ENCODE peak calls at places on chromosome 18, in six cellular contexts. J, T, N, U, P and G are unnamed samples.

GRCh38 chr18:74480149-74480651 is 16.0 kb upstream of the CNDP2 start:
- DNase-seq in N (no peak), T (no peak), P (no peak), J (no peak), U (no peak), G (peak)

GRCh38 chr18:78681396-78681795 is 298.2 kb upstream of the SALL3 start:
- DNase-seq in J (no peak), U (no peak), P (no peak), N (no peak), T (no peak), G (no peak)

GRCh38 chr18:46148810-46149209 is 44.6 kb downstream of the HAUS1 start:
- DNase-seq in T (peak), P (peak), J (no peak), N (no peak), U (no peak), G (no peak)

GRCh38 chr18:36572135-36572856 is 256.5 kb downstream of the TPGS2 start:
- DNase-seq in J (no peak), P (no peak), U (no peak), N (no peak), T (peak), G (no peak)

GRCh38 chr18:77676901-77677300 is 427.3 kb downstream of the GALR1 start:
- DNase-seq in T (no peak), U (no peak), J (no peak), P (no peak), N (no peak), G (no peak)

GRCh38 chr18:10453261-10453884 is 1.1 kb upstream of the APCDD1 start:
- DNase-seq in P (no peak), J (no peak), N (no peak), T (no peak), U (no peak), G (no peak)

GRCh38 chr18:50312296-50313030 is 25.0 kb upstream of the CXXC1 start:
- DNase-seq in P (no peak), N (no peak), J (no peak), U (no peak), T (no peak), G (no peak)

GRCh38 chr18:12460874-12461273 is 53.1 kb downstream of the PRELID3A start:
- DNase-seq in P (no peak), N (no peak), T (no peak), U (no peak), J (no peak), G (no peak)

GRCh38 chr18:6747646-6748045 is 18.1 kb downstream of the ARHGAP28 start:
- DNase-seq in J (no peak), U (no peak), N (no peak), P (peak), T (peak), G (no peak)

GRCh38 chr18:61379827-61380226 is 46.6 kb downstream of the CDH20 start:
- DNase-seq in J (no peak), T (no peak), P (no peak), N (no peak), U (no peak), G (no peak)

GRCh38 chr18:51193621-51194287 is 3.7 kb downstream of the MEX3C start:
- DNase-seq in T (peak), J (no peak), U (no peak), N (no peak), P (no peak), G (no peak)

GRCh38 chr18:46013484-46014189 is 46.5 kb upstream of the EPG5 start:
- DNase-seq in U (no peak), T (no peak), J (no peak), N (no peak), P (no peak), G (no peak)

GRCh38 chr18:30997223-30997622 is 45.3 kb downstream of the DSC3 start:
- DNase-seq in J (no peak), T (no peak), U (no peak), P (no peak), N (no peak), G (no peak)

GRCh38 chr18:14970027-14970426 is 222.1 kb downstream of the ANKRD30B start:
- DNase-seq in J (no peak), U (no peak), P (no peak), N (no peak), T (peak), G (no peak)

GRCh38 chr18:39297225-39297624 is 1731.6 kb upstream of the CELF4 start:
- DNase-seq in P (no peak), T (no peak), N (no peak), J (no peak), U (no peak), G (no peak)

GRCh38 chr18:52353589-52353988 is 13.6 kb downstream of the DCC start:
- DNase-seq in T (no peak), U (no peak), J (no peak), N (no peak), P (no peak), G (no peak)

GRCh38 chr18:27062802-27063201 is 122.3 kb downstream of the CHST9 start:
- DNase-seq in U (no peak), J (no peak), P (no peak), N (no peak), T (peak), G (no peak)

GRCh38 chr18:54961868-54962267 is 2.6 kb upstream of the CCDC68 start:
- DNase-seq in T (no peak), U (no peak), N (no peak), P (no peak), J (no peak), G (no peak)

GRCh38 chr18:56330381-56331115 is 307.8 kb downstream of the TXNL1 start:
- DNase-seq in J (no peak), N (no peak), P (no peak), T (no peak), U (no peak), G (no peak)

GRCh38 chr18:64330161-64330560 is 181.3 kb upstream of the LINC00305 start:
- DNase-seq in J (no peak), T (peak), P (no peak), U (no peak), N (no peak), G (no peak)

GRCh38 chr18:72674710-72675109 is 130.6 kb upstream of the CBLN2 start:
- DNase-seq in N (no peak), J (no peak), T (no peak), U (no peak), P (no peak), G (no peak)

DNA sequence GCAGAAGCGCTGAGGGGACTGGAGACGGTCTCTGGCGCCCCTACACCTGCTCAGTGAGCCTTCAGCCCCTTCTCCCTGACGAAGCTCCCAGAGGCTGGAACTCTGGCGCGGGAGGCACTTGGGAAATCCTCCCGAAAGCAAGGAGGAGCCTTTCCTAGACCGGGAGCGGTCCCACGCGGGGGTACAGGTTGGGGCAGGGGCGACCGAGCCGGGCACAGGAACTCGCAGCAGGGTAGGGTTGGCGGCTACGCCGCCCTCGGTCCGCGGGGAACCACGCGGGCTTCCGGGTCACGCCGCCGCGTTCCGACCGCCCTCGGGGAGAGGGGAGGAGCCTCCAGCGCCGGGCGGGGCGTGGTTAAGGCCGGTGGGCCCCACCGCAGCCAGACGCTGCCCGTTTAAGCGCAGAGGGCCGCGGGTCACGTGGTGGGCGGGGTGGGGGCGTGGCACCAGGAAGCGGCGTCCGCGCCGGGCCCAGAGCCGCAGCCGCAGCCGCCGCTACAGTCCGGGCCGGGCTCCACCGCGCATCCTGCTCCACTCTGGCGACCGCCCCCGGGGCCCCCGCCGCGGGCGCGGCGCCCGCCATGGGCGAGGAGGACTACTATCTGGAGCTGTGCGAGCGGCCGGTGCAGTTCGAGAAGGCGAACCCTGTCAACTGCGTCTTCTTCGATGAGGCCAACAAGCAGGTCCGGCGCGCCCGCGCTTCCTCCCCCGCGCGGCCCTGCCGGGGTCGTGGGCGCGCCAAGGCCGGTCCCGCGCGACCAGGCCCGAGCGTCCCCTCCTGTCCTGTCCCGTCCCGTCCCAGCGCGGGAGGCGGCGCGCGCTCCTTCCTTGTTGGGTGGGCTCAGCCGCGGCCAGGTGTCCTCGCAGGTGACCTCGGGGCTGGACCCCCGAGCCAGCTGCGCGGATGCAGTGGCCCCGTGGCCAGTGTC is at the start of gene RMC1:
- DNase-seq in P (peak), J (peak), U (peak), T (peak), N (peak), G (peak)
- TF ChIP-seq CTCF in P (no peak), J (peak), U (peak), T (no peak), N (no peak), G (peak)

GRCh38 chr18:29361843-29362242 is 1184.9 kb upstream of the CDH2 start:
- DNase-seq in U (no peak), J (no peak), P (no peak), T (no peak), N (no peak), G (no peak)
- TF ChIP-seq CTCF in U (no peak), J (no peak), P (no peak), T (no peak), N (no peak), G (no peak)

GRCh38 chr18:29185801-29186200 is 1008.9 kb upstream of the CDH2 start:
- DNase-seq in P (no peak), J (no peak), U (no peak), N (no peak), T (no peak), G (no peak)

GRCh38 chr18:29188760-29189159 is 1011.8 kb upstream of the CDH2 start:
- DNase-seq in U (no peak), N (no peak), J (no peak), P (no peak), T (peak), G (no peak)

GRCh38 chr18:29196307-29196706 is 1019.4 kb upstream of the CDH2 start:
- DNase-seq in U (no peak), T (no peak), J (no peak), N (no peak), P (no peak), G (no peak)

GRCh38 chr18:29191263-29191662 is 1014.3 kb upstream of the CDH2 start:
- DNase-seq in U (no peak), J (no peak), N (no peak), P (no peak), T (peak), G (no peak)
- TF ChIP-seq CTCF in U (no peak), J (peak), N (no peak), P (peak), T (peak), G (peak)

DNA sequence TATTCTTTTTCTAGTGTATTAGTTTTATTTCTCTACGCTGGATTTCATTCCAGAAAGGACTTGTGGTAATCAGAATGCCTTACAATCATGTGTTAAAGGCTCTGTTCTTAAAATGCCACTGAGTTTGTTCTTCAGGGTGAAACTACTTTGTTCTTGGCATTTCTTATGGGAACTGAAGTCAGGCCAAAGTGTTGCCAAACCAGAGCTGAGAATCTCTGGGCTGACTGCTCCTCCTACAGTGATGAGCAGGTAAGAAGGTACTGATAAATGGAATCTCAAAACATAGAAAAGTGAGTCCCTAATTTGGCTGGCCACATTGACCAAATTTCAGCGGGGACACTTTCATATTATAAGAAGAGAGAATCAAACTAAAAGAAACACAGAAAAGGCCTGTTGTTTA is 55.1 kb upstream of the ZNF397 start:
- DNase-seq in P (no peak), T (peak), U (no peak), N (no peak), J (no peak), G (no peak)
- TF ChIP-seq CTCF in P (no peak), T (no peak), U (no peak), N (no peak), J (no peak), G (no peak)

DNA sequence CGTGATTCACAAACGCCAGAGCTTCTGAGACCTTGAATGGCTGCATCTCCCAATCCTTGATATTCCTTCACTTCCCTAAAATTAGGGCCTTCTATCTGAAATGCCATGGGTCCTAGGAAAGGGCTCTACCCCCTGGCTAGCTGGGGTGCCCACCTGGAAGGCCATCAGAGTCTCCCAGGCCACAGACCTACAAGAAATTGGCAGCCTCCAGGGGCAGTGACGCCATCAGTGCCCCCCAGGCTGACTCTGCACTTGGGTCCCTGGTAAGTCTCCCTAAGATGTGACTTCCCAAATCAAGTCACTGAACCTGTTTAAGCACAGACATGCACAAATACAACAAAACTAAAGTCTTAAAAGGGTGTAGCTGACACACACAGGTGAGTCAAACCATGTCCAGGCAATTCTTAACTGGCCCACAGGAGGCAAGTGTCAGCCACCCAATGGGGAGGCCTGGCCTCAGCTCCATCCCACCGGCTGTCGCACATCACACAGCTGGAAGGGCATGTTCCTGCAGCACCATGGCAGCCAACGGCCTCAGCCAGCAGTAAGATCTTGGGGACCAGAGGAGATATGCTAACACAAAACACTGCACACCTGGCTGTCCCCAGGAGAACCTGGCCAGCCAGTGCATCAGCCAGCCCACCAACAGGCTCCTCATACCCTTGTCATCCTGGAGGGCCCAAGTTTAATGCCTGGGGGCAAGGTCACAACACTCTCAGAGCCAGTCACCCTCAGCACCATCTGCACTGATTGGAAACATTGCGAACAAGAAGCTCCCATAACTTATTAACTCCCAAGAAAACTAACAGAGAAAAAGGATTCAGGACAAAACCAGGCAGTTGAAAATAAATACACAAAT is 5.2 kb downstream of the PARD6G start:
- DNase-seq in N (no peak), P (no peak), U (no peak), T (no peak), J (peak), G (peak)
- TF ChIP-seq CTCF in N (no peak), P (no peak), U (no peak), T (no peak), J (no peak), G (no peak)

DNA sequence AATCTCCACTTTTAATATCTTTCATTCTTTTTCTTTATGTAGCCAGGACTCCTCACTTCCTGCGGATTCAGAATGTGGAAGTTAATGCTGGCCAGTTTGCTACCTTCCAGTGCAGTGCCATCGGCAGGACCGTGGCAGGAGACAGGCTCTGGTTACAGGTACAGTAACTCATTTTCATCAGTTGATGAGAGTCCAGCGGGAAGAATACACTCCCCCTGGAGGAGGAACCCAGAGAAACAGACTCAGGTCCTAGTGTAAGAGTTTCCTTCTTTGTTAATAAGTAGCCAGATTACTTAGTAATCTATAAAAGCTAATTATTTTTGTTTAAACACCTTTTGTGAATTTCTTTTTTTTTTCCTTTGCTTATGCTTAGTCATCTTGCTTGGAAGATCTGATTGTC is 359.4 kb downstream of the PTPRM start:
- DNase-seq in J (no peak), T (peak), N (no peak), P (no peak), U (no peak), G (no peak)
- TF ChIP-seq CTCF in J (peak), T (peak), N (peak), P (peak), U (peak), G (peak)

DNA sequence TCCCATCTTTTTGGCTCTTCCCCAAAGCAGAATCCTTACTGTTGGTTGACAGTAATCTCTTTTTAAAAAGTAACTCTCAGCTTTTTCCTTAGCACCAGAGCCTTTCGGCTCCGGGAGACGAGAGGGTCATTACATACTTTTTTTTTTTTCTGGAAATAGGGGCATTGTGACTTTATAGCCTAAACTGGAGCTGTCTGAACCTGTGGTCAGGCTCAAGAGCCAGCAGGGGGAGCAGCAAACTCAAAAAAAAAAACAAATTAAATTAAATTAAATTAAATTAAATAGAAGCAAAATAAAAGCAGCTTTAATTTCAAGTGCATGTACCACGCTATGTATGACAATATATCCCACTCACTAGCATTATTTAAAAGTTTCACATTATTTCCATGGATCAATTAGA is 156.6 kb downstream of the DTNA start:
- DNase-seq in T (peak), J (no peak), N (no peak), U (no peak), P (no peak), G (no peak)
- TF ChIP-seq CTCF in T (peak), J (peak), N (peak), U (peak), P (peak), G (peak)